ENCODE peak calls at places on chromosomes 7 and 10, in six cellular contexts. P is fibroblast of villous mesenchyme, A is NT2/D1, X is heart right ventricle, E is adipocyte, C is left ventricle myocardium inferior. D is an unnamed sample.

GRCh38 chr10:119651514-119652327 is 541 bp downstream of the BAG3 start:
- DNase-seq in P (no peak), A (no peak), X (peak), E (peak), C (peak), D (no peak)

GRCh38 chr7:64999165-65000004 is 7.1 kb downstream of the ERV3-1 start:
- DNase-seq in P (peak), A (no peak), X (no peak), E (peak), C (no peak), D (no peak)

GRCh38 chr10:60828489-60828852 is 50.2 kb downstream of the CDK1 start:
- DNase-seq in P (peak), A (no peak), X (no peak), E (no peak), C (no peak), D (no peak)

GRCh38 chr10:125094826-125095225 is 65.5 kb downstream of the CTBP2 start:
- DNase-seq in P (no peak), A (no peak), X (no peak), E (no peak), C (no peak), D (no peak)

GRCh38 chr10:12333382-12334185 is 15.8 kb upstream of the CAMK1D start:
- DNase-seq in P (peak), A (no peak), X (peak), E (peak), C (peak), D (peak)

GRCh38 chr7:137697026-137697425 is 149.7 kb downstream of the DGKI start:
- DNase-seq in P (no peak), A (no peak), X (no peak), E (no peak), C (no peak), D (no peak)

GRCh38 chr10:80158598-80159127 is 26.1 kb downstream of the PLAC9 start:
- DNase-seq in P (peak), A (no peak), X (peak), E (peak), C (peak), D (peak)

GRCh38 chr10:100575781-100576635 is 40.3 kb downstream of the HIF1AN start:
- DNase-seq in P (no peak), A (no peak), X (no peak), E (no peak), C (no peak), D (no peak)

GRCh38 chr10:5043716-5044115 is 40.1 kb upstream of the AKR1C2 start:
- DNase-seq in P (peak), A (no peak), X (no peak), E (peak), C (no peak), D (no peak)

GRCh38 chr10:43573250-43574034 is 974 bp downstream of the ZNF239 start:
- DNase-seq in P (no peak), A (no peak), X (no peak), E (peak), C (no peak), D (no peak)

GRCh38 chr10:11201911-11202310 is 184.2 kb downstream of the CELF2 start:
- DNase-seq in P (no peak), A (no peak), X (no peak), E (no peak), C (no peak), D (no peak)

GRCh38 chr10:86045896-86046295 is 320.7 kb downstream of the GRID1 start:
- DNase-seq in P (no peak), A (no peak), X (no peak), E (no peak), C (no peak), D (no peak)

GRCh38 chr7:37920619-37921339 is at the start of gene EPDR1:
- DNase-seq in P (no peak), A (peak), X (peak), E (peak), C (peak), D (no peak)

GRCh38 chr10:130631139-130631864 is 495.1 kb downstream of the GLRX3 start:
- DNase-seq in P (no peak), A (no peak), X (no peak), E (no peak), C (no peak), D (no peak)

GRCh38 chr7:69844264-69844868 is 246.1 kb downstream of the AUTS2 start:
- DNase-seq in P (no peak), A (no peak), X (no peak), E (no peak), C (no peak), D (no peak)

GRCh38 chr10:92880233-92880861 is 32.0 kb downstream of the EXOC6 start:
- DNase-seq in P (peak), A (peak), X (peak), E (peak), C (no peak), D (no peak)

GRCh38 chr7:16753932-16754571 is 497 bp downstream of the TSPAN13 start:
- DNase-seq in P (peak), A (peak), X (peak), E (peak), C (peak), D (no peak)

GRCh38 chr7:92832623-92833023 is 3.8 kb downstream of the CDK6 start:
- DNase-seq in P (no peak), A (no peak), X (no peak), E (no peak), C (no peak), D (no peak)

GRCh38 chr7:158819571-158820203 is 9.6 kb downstream of the ESYT2 start:
- DNase-seq in P (peak), A (no peak), X (no peak), E (peak), C (no peak), D (no peak)

GRCh38 chr10:44992070-44992731 is 8.5 kb upstream of the ZNF22 start:
- DNase-seq in P (no peak), A (no peak), X (no peak), E (no peak), C (no peak), D (no peak)

GRCh38 chr7:36575832-36576231 is 148.5 kb downstream of the AOAH start:
- DNase-seq in P (no peak), A (no peak), X (no peak), E (no peak), C (no peak), D (no peak)

GRCh38 chr10:89351402-89352038 is 23.7 kb downstream of the IFIT3 start:
- DNase-seq in P (peak), A (no peak), X (no peak), E (no peak), C (no peak), D (no peak)

GRCh38 chr10:126242352-126243260 is 145.7 kb downstream of the ADAM12 start:
- DNase-seq in P (peak), A (no peak), X (peak), E (peak), C (peak), D (no peak)

GRCh38 chr7:147510913-147511312 is 1079.7 kb upstream of the C7orf33 start:
- DNase-seq in P (no peak), A (no peak), X (no peak), E (peak), C (no peak), D (no peak)

GRCh38 chr7:147824671-147825070 is 765.9 kb upstream of the C7orf33 start:
- DNase-seq in P (no peak), A (no peak), X (no peak), E (no peak), C (no peak), D (no peak)

GRCh38 chr10:124996127-124996853 is 54.4 kb downstream of the ZRANB1 start:
- DNase-seq in P (no peak), A (no peak), X (no peak), E (no peak), C (peak), D (no peak)

GRCh38 chr7:50771120-50772002 is 11.3 kb downstream of the GRB10 start:
- DNase-seq in P (no peak), A (no peak), X (no peak), E (no peak), C (no peak), D (no peak)

GRCh38 chr7:18509491-18509890 is 13.9 kb downstream of the HDAC9 start:
- DNase-seq in P (no peak), A (no peak), X (no peak), E (peak), C (no peak), D (no peak)

GRCh38 chr7:68420342-68420750 is 1177.9 kb upstream of the AUTS2 start:
- DNase-seq in P (no peak), A (no peak), X (no peak), E (no peak), C (peak), D (no peak)

GRCh38 chr7:151724920-151725584 is 151.9 kb downstream of the PRKAG2 start:
- DNase-seq in P (no peak), A (no peak), X (no peak), E (no peak), C (peak), D (no peak)

GRCh38 chr7:99447943-99448342 is 9.2 kb downstream of the CPSF4 start:
- DNase-seq in P (no peak), A (no peak), X (no peak), E (no peak), C (no peak), D (no peak)

GRCh38 chr7:109864263-109864662 is 1226.7 kb upstream of the LRRN3 start:
- DNase-seq in P (no peak), A (no peak), X (no peak), E (no peak), C (no peak), D (peak)

GRCh38 chr10:89523274-89523673 is 12.1 kb downstream of the SLC16A12 start:
- DNase-seq in P (no peak), A (no peak), X (no peak), E (no peak), C (no peak), D (no peak)

GRCh38 chr7:77321300-77321699 is 94.8 kb downstream of the GSAP start:
- DNase-seq in P (peak), A (no peak), X (no peak), E (peak), C (no peak), D (no peak)

GRCh38 chr7:24283900-24284698 is at the start of gene NPY:
- DNase-seq in P (no peak), A (no peak), X (no peak), E (peak), C (no peak), D (no peak)

GRCh38 chr10:122515588-122516231 is 44.8 kb upstream of the DMBT1 start:
- DNase-seq in P (peak), A (no peak), X (peak), E (no peak), C (peak), D (no peak)

GRCh38 chr7:94417261-94417660 is 22.6 kb downstream of the COL1A2 start:
- DNase-seq in P (no peak), A (no peak), X (no peak), E (no peak), C (no peak), D (no peak)

GRCh38 chr7:102305414-102306268 is 19.0 kb downstream of the SH2B2 start:
- DNase-seq in P (no peak), A (no peak), X (no peak), E (no peak), C (no peak), D (no peak)
- H3K4me3 ChIP-seq in P (no peak), A (no peak), X (no peak), E (no peak), C (no peak), D (no peak)

GRCh38 chr7:30912021-30912420 is 368 bp downstream of the AQP1 start:
- DNase-seq in P (no peak), A (no peak), X (no peak), E (no peak), C (no peak), D (no peak)

GRCh38 chr7:30911133-30911532 is 520 bp upstream of the AQP1 start:
- DNase-seq in P (no peak), A (no peak), X (no peak), E (no peak), C (no peak), D (no peak)

GRCh38 chr7:30912986-30913671 is 1.5 kb downstream of the AQP1 start:
- DNase-seq in P (no peak), A (no peak), X (no peak), E (no peak), C (no peak), D (no peak)

GRCh38 chr7:30911561-30911969 is at the start of gene AQP1:
- DNase-seq in P (peak), A (no peak), X (peak), E (no peak), C (peak), D (no peak)

GRCh38 chr7:30912454-30912985 is 867 bp downstream of the AQP1 start:
- DNase-seq in P (no peak), A (no peak), X (no peak), E (no peak), C (no peak), D (no peak)
- H3K4me3 ChIP-seq in P (peak), A (no peak), X (peak), E (peak), C (peak), D (peak)

GRCh38 chr7:29196971-29197370 is 2.4 kb downstream of the CHN2 start:
- DNase-seq in P (no peak), A (no peak), X (no peak), E (no peak), C (no peak), D (no peak)

GRCh38 chr7:29194206-29194593 is 375 bp upstream of the CHN2 start:
- DNase-seq in P (no peak), A (no peak), X (no peak), E (peak), C (peak), D (no peak)

GRCh38 chr7:29197916-29198315 is 3.3 kb downstream of the CHN2 start:
- DNase-seq in P (no peak), A (no peak), X (no peak), E (no peak), C (no peak), D (no peak)

GRCh38 chr7:29194594-29195417 is at the start of gene CHN2:
- DNase-seq in P (no peak), A (peak), X (peak), E (peak), C (peak), D (no peak)

DNA sequence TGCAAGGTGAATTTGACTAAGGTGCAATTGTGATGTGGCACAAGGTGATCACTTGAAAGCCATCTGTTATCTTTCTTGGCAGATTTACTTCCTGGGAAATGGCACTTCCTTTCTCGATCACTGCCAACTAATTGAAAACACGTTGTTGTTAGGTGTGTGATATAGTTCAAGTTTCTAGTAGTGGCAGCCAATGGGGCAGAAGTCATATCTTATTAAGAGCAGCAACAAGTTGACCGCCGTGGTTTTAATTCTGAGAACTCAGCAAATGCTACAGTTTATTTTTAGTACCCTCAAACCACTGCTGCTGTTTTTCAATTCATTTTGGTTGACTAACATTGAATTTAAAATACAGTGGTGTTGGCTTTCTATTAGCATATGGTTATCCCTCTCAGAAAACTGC is 1.6 kb downstream of the CHN2 start:
- DNase-seq in P (no peak), A (no peak), X (no peak), E (no peak), C (no peak), D (no peak)
- H3K4me3 ChIP-seq in P (no peak), A (no peak), X (no peak), E (no peak), C (peak), D (no peak)

GRCh38 chr7:52609511-52609910 is 425.9 kb upstream of the POM121L12 start:
- DNase-seq in P (no peak), A (no peak), X (no peak), E (no peak), C (no peak), D (no peak)
- H3K4me3 ChIP-seq in P (no peak), A (no peak), X (no peak), E (no peak), C (no peak), D (no peak)

DNA sequence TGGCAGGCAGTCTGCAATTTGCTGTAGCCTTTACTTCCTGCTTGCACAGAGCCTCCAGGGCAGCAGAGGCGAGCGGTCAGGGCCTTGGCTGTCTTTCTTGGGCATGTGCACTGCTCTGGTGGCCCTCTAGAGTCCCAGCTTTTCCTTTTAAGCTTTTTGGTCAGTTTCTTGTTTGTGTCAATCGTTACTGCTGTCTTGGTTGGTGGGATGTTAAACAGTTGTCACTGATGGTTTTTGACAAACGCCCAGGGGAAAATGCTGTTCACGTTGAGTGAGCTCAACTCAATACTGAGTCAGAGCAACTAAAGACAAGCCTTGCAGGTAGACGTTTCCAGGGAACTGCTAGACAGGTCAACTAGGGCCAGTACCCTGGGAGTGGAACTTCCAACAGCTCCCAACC is 14.0 kb downstream of the PRKRIP1 start:
- DNase-seq in P (no peak), A (no peak), X (no peak), E (no peak), C (no peak), D (no peak)
- H3K4me3 ChIP-seq in P (no peak), A (no peak), X (no peak), E (no peak), C (no peak), D (no peak)

DNA sequence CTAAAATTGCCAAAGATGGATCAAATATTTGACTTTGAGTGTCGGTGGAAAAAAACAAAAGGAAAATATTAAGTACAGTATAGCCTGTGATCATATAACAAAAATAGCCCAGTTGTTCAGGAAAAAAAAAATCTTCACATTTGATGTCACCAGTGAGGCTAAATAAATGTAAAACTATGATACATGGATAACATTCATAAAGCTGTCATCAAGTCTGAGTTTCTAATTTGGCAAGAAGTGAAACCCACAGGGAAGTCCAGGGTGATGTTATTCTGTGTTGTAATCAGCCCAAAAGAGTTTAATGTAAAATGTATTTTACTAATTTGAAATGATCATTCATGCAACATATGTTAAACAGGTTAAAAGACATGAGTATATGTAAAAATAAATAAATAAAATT is 908.0 kb downstream of the PCDH15 start:
- DNase-seq in P (no peak), A (no peak), X (no peak), E (no peak), C (no peak), D (no peak)
- H3K4me3 ChIP-seq in P (no peak), A (no peak), X (no peak), E (no peak), C (no peak), D (no peak)

GRCh38 chr10:6061056-6061455 is 1.1 kb downstream of the IL2RA start:
- DNase-seq in P (no peak), A (no peak), X (no peak), E (no peak), C (no peak), D (no peak)
- H3K4me3 ChIP-seq in P (no peak), A (no peak), X (no peak), E (no peak), C (no peak), D (no peak)

DNA sequence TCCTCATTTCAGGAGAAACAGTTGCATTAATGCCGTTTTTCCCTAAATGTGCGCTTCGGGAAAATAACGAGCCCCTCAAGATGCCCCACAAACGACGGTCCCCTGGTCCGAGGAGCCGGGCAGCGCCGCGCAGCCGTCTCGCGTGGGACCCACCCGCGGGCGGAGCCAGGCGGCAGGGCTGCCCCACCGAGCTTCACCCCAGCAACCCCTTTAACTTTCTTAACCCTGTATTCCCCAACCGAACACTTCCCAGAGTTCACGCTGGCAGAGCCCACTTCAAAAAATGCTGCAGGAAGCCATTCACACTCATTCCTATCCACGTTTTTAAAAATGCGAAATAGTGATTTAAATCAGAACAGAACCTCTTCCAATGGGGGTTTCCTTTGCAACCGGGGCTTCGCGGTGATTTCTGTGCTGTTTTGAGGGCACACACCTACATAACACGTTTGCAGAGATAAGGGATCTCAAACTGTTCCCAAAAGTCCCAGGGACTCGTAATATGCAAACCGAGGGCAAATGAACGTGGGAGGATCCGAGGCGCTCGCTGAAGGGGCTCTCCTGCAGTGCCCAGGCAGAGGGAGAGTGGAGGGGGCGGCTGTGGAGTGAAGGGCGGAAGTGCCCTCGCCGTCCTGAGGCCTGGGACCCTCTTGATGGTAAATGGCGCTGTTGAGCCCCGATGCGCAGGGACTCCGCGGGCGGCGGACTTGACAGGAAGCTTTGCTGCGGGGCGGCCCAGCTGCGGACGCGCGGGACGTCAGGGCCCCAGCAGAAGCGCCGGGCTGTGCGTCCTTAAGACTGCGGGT is 152.1 kb upstream of the YAE1 start:
- DNase-seq in P (peak), A (peak), X (peak), E (peak), C (peak), D (no peak)
- H3K4me3 ChIP-seq in P (peak), A (peak), X (peak), E (peak), C (peak), D (peak)

D was measured in epithelial cell of proximal tubule.